ENCODE peak calls at places on chromosomes 11 and 22, in eight cellular contexts. One of them, this sample, is unnamed.

GRCh38 chr11:14422052-14422813 is 63.2 kb upstream of the RRAS2 start:
- DNase-seq in ovary: peak
- DNase-seq in thoracic aorta: peak
- DNase-seq in psoas muscle: peak
- DNase-seq in astrocyte of the cerebellum: peak
- DNase-seq in HFF-Myc: peak
- DNase-seq in Peyer's patch: peak
- DNase-seq in fibroblast of lung: peak
- DNase-seq in this sample: peak

GRCh38 chr11:3837793-3838192 is 3.0 kb downstream of the RHOG start:
- DNase-seq in fibroblast of lung: no peak
- DNase-seq in thoracic aorta: no peak
- DNase-seq in psoas muscle: no peak
- DNase-seq in ovary: no peak
- DNase-seq in HFF-Myc: no peak
- DNase-seq in Peyer's patch: no peak
- DNase-seq in astrocyte of the cerebellum: no peak
- DNase-seq in this sample: peak

GRCh38 chr11:106475181-106475580 is 397.7 kb downstream of the AASDHPPT start:
- DNase-seq in thoracic aorta: no peak
- DNase-seq in astrocyte of the cerebellum: no peak
- DNase-seq in Peyer's patch: no peak
- DNase-seq in ovary: no peak
- DNase-seq in fibroblast of lung: peak
- DNase-seq in psoas muscle: no peak
- DNase-seq in HFF-Myc: no peak
- DNase-seq in this sample: no peak

GRCh38 chr22:33806191-33806590 is 114.1 kb downstream of the LARGE1 start:
- DNase-seq in HFF-Myc: no peak
- DNase-seq in ovary: no peak
- DNase-seq in psoas muscle: no peak
- DNase-seq in thoracic aorta: no peak
- DNase-seq in fibroblast of lung: no peak
- DNase-seq in Peyer's patch: no peak
- DNase-seq in astrocyte of the cerebellum: no peak
- DNase-seq in this sample: peak

GRCh38 chr11:88167853-88168252 is 7.4 kb downstream of the RAB38 start:
- DNase-seq in HFF-Myc: no peak
- DNase-seq in fibroblast of lung: peak
- DNase-seq in thoracic aorta: no peak
- DNase-seq in Peyer's patch: no peak
- DNase-seq in astrocyte of the cerebellum: no peak
- DNase-seq in psoas muscle: no peak
- DNase-seq in ovary: no peak
- DNase-seq in this sample: no peak

GRCh38 chr11:66848671-66849500 is 5.6 kb downstream of the RCE1 start:
- DNase-seq in psoas muscle: no peak
- DNase-seq in astrocyte of the cerebellum: no peak
- DNase-seq in fibroblast of lung: no peak
- DNase-seq in Peyer's patch: peak
- DNase-seq in ovary: peak
- DNase-seq in HFF-Myc: no peak
- DNase-seq in thoracic aorta: no peak
- DNase-seq in this sample: no peak

GRCh38 chr11:128291043-128291442 is 296.3 kb downstream of the ETS1 start:
- DNase-seq in psoas muscle: no peak
- DNase-seq in Peyer's patch: no peak
- DNase-seq in fibroblast of lung: no peak
- DNase-seq in astrocyte of the cerebellum: no peak
- DNase-seq in thoracic aorta: no peak
- DNase-seq in HFF-Myc: no peak
- DNase-seq in ovary: no peak
- DNase-seq in this sample: no peak

GRCh38 chr11:73520358-73521061 is 77.4 kb downstream of the FAM168A start:
- DNase-seq in Peyer's patch: no peak
- DNase-seq in fibroblast of lung: no peak
- DNase-seq in astrocyte of the cerebellum: peak
- DNase-seq in psoas muscle: no peak
- DNase-seq in ovary: no peak
- DNase-seq in HFF-Myc: peak
- DNase-seq in thoracic aorta: no peak
- DNase-seq in this sample: no peak

GRCh38 chr11:76604652-76605241 is 65.8 kb downstream of the LRRC32 start:
- DNase-seq in Peyer's patch: peak
- DNase-seq in psoas muscle: peak
- DNase-seq in HFF-Myc: peak
- DNase-seq in ovary: peak
- DNase-seq in astrocyte of the cerebellum: peak
- DNase-seq in thoracic aorta: no peak
- DNase-seq in fibroblast of lung: peak
- DNase-seq in this sample: peak

GRCh38 chr22:17266261-17266971 is 47.2 kb upstream of the ADA2 start:
- DNase-seq in fibroblast of lung: no peak
- DNase-seq in thoracic aorta: no peak
- DNase-seq in ovary: peak
- DNase-seq in psoas muscle: no peak
- DNase-seq in HFF-Myc: no peak
- DNase-seq in astrocyte of the cerebellum: no peak
- DNase-seq in Peyer's patch: peak
- DNase-seq in this sample: no peak

GRCh38 chr11:123707606-123708205 is 33.8 kb downstream of the ZNF202 start:
- DNase-seq in ovary: peak
- DNase-seq in thoracic aorta: no peak
- DNase-seq in psoas muscle: peak
- DNase-seq in Peyer's patch: peak
- DNase-seq in astrocyte of the cerebellum: peak
- DNase-seq in HFF-Myc: peak
- DNase-seq in fibroblast of lung: peak
- DNase-seq in this sample: peak

GRCh38 chr11:116193321-116194114 is 579.3 kb downstream of the BUD13 start:
- DNase-seq in HFF-Myc: peak
- DNase-seq in thoracic aorta: no peak
- DNase-seq in Peyer's patch: peak
- DNase-seq in fibroblast of lung: peak
- DNase-seq in astrocyte of the cerebellum: peak
- DNase-seq in psoas muscle: no peak
- DNase-seq in ovary: peak
- DNase-seq in this sample: peak

GRCh38 chr11:67266424-67267187 is at the start of gene GRK2:
- DNase-seq in Peyer's patch: peak
- DNase-seq in HFF-Myc: no peak
- DNase-seq in fibroblast of lung: peak
- DNase-seq in astrocyte of the cerebellum: no peak
- DNase-seq in psoas muscle: no peak
- DNase-seq in thoracic aorta: no peak
- DNase-seq in ovary: peak
- DNase-seq in this sample: peak

GRCh38 chr22:29782061-29782845 is 15.1 kb downstream of the UQCR10 start:
- DNase-seq in thoracic aorta: no peak
- DNase-seq in psoas muscle: peak
- DNase-seq in astrocyte of the cerebellum: no peak
- DNase-seq in ovary: peak
- DNase-seq in HFF-Myc: no peak
- DNase-seq in fibroblast of lung: peak
- DNase-seq in Peyer's patch: peak
- DNase-seq in this sample: no peak

GRCh38 chr11:133506023-133506422 is 26.3 kb downstream of the OPCML start:
- DNase-seq in HFF-Myc: no peak
- DNase-seq in ovary: no peak
- DNase-seq in fibroblast of lung: no peak
- DNase-seq in psoas muscle: no peak
- DNase-seq in Peyer's patch: no peak
- DNase-seq in astrocyte of the cerebellum: no peak
- DNase-seq in thoracic aorta: no peak
- DNase-seq in this sample: no peak

GRCh38 chr22:44648821-44649566 is 53.0 kb upstream of the PRR5 start:
- DNase-seq in HFF-Myc: peak
- DNase-seq in astrocyte of the cerebellum: no peak
- DNase-seq in fibroblast of lung: peak
- DNase-seq in thoracic aorta: no peak
- DNase-seq in Peyer's patch: no peak
- DNase-seq in ovary: peak
- DNase-seq in psoas muscle: peak
- DNase-seq in this sample: peak

GRCh38 chr11:132278801-132279574 is 908.6 kb downstream of the NTM start:
- DNase-seq in astrocyte of the cerebellum: peak
- DNase-seq in Peyer's patch: no peak
- DNase-seq in ovary: no peak
- DNase-seq in psoas muscle: no peak
- DNase-seq in fibroblast of lung: peak
- DNase-seq in thoracic aorta: no peak
- DNase-seq in HFF-Myc: peak
- DNase-seq in this sample: peak
- TF ChIP-seq CTCF in astrocyte of the cerebellum: peak
- TF ChIP-seq CTCF in Peyer's patch: peak
- TF ChIP-seq CTCF in ovary: no peak
- TF ChIP-seq CTCF in psoas muscle: peak
- TF ChIP-seq CTCF in fibroblast of lung: peak
- TF ChIP-seq CTCF in thoracic aorta: no peak
- TF ChIP-seq CTCF in HFF-Myc: peak
- TF ChIP-seq CTCF in this sample: peak

GRCh38 chr11:126140106-126140931 is 71.1 kb downstream of the RPUSD4 start:
- DNase-seq in astrocyte of the cerebellum: no peak
- DNase-seq in Peyer's patch: no peak
- DNase-seq in HFF-Myc: no peak
- DNase-seq in ovary: no peak
- DNase-seq in psoas muscle: no peak
- DNase-seq in thoracic aorta: no peak
- DNase-seq in fibroblast of lung: no peak
- DNase-seq in this sample: peak

GRCh38 chr11:126139541-126140091 is 71.8 kb downstream of the RPUSD4 start:
- DNase-seq in HFF-Myc: no peak
- DNase-seq in astrocyte of the cerebellum: peak
- DNase-seq in thoracic aorta: no peak
- DNase-seq in fibroblast of lung: peak
- DNase-seq in ovary: peak
- DNase-seq in Peyer's patch: no peak
- DNase-seq in psoas muscle: no peak
- DNase-seq in this sample: peak

GRCh38 chr11:126138636-126139540 is 72.6 kb downstream of the RPUSD4 start:
- DNase-seq in thoracic aorta: no peak
- DNase-seq in Peyer's patch: no peak
- DNase-seq in HFF-Myc: no peak
- DNase-seq in astrocyte of the cerebellum: no peak
- DNase-seq in fibroblast of lung: no peak
- DNase-seq in psoas muscle: no peak
- DNase-seq in ovary: peak
- DNase-seq in this sample: no peak

GRCh38 chr11:126137146-126137545 is 74.3 kb downstream of the RPUSD4 start:
- DNase-seq in fibroblast of lung: no peak
- DNase-seq in astrocyte of the cerebellum: no peak
- DNase-seq in thoracic aorta: no peak
- DNase-seq in ovary: no peak
- DNase-seq in HFF-Myc: no peak
- DNase-seq in psoas muscle: no peak
- DNase-seq in Peyer's patch: no peak
- DNase-seq in this sample: no peak

GRCh38 chr11:126140932-126141291 is 70.5 kb downstream of the RPUSD4 start:
- DNase-seq in ovary: peak
- DNase-seq in thoracic aorta: no peak
- DNase-seq in psoas muscle: no peak
- DNase-seq in astrocyte of the cerebellum: peak
- DNase-seq in Peyer's patch: no peak
- DNase-seq in HFF-Myc: peak
- DNase-seq in fibroblast of lung: peak
- DNase-seq in this sample: peak
- H3K4me3 ChIP-seq in ovary: no peak
- H3K4me3 ChIP-seq in thoracic aorta: peak
- H3K4me3 ChIP-seq in psoas muscle: no peak
- H3K4me3 ChIP-seq in astrocyte of the cerebellum: no peak
- H3K4me3 ChIP-seq in Peyer's patch: no peak
- H3K4me3 ChIP-seq in HFF-Myc: no peak
- H3K4me3 ChIP-seq in fibroblast of lung: no peak
- H3K4me3 ChIP-seq in this sample: no peak

DNA sequence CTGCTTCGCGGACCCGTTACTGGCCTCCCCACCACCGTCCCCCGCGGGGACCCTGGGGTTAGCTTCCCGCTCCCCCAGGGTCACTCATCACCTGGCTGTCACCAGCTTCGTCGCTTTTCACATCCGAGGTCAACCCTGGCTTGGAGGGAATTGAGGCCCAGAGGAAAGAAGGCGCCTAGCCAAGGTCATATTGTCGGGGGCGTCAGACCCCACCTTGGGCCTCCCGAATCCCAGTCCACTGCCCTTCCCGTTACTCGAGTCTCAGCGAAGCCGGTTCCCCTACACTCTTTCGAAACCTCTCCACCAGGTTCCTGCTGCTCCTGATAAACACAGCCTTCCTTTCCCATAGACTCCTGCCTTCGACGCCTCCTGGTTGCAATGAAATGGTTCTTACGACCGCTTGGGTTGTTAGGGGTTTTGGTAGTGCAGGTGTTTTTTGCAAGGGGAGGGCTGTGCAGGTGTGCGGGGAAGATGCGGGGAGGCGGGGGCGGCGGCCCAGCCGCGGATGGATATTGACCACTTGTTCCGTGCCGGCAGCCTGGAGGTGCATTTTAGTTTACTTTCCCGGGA is 634 bp downstream of the NAA40 start:
- DNase-seq in fibroblast of lung: no peak
- DNase-seq in astrocyte of the cerebellum: no peak
- DNase-seq in psoas muscle: no peak
- DNase-seq in Peyer's patch: no peak
- DNase-seq in thoracic aorta: no peak
- DNase-seq in ovary: no peak
- DNase-seq in HFF-Myc: no peak
- DNase-seq in this sample: peak
- TF ChIP-seq CTCF in fibroblast of lung: no peak
- TF ChIP-seq CTCF in astrocyte of the cerebellum: no peak
- TF ChIP-seq CTCF in psoas muscle: no peak
- TF ChIP-seq CTCF in Peyer's patch: no peak
- TF ChIP-seq CTCF in thoracic aorta: no peak
- TF ChIP-seq CTCF in ovary: no peak
- TF ChIP-seq CTCF in HFF-Myc: no peak
- TF ChIP-seq CTCF in this sample: no peak

GRCh38 chr22:21856868-21857267 is 10.6 kb downstream of the MAPK1 start:
- DNase-seq in HFF-Myc: no peak
- DNase-seq in astrocyte of the cerebellum: no peak
- DNase-seq in Peyer's patch: no peak
- DNase-seq in ovary: no peak
- DNase-seq in thoracic aorta: no peak
- DNase-seq in psoas muscle: no peak
- DNase-seq in fibroblast of lung: no peak
- DNase-seq in this sample: no peak

GRCh38 chr22:21856197-21856596 is 11.2 kb downstream of the MAPK1 start:
- DNase-seq in astrocyte of the cerebellum: no peak
- DNase-seq in psoas muscle: no peak
- DNase-seq in thoracic aorta: no peak
- DNase-seq in Peyer's patch: no peak
- DNase-seq in fibroblast of lung: no peak
- DNase-seq in HFF-Myc: no peak
- DNase-seq in ovary: no peak
- DNase-seq in this sample: no peak

GRCh38 chr22:21855715-21856114 is 11.7 kb downstream of the MAPK1 start:
- DNase-seq in psoas muscle: no peak
- DNase-seq in HFF-Myc: no peak
- DNase-seq in fibroblast of lung: no peak
- DNase-seq in thoracic aorta: no peak
- DNase-seq in ovary: no peak
- DNase-seq in astrocyte of the cerebellum: no peak
- DNase-seq in Peyer's patch: no peak
- DNase-seq in this sample: no peak

GRCh38 chr22:21858025-21858764 is 9.2 kb downstream of the MAPK1 start:
- DNase-seq in psoas muscle: no peak
- DNase-seq in fibroblast of lung: no peak
- DNase-seq in Peyer's patch: no peak
- DNase-seq in thoracic aorta: no peak
- DNase-seq in astrocyte of the cerebellum: no peak
- DNase-seq in ovary: no peak
- DNase-seq in HFF-Myc: no peak
- DNase-seq in this sample: no peak

GRCh38 chr22:21857501-21857914 is 9.9 kb downstream of the MAPK1 start:
- DNase-seq in Peyer's patch: no peak
- DNase-seq in ovary: no peak
- DNase-seq in HFF-Myc: no peak
- DNase-seq in psoas muscle: no peak
- DNase-seq in thoracic aorta: no peak
- DNase-seq in fibroblast of lung: no peak
- DNase-seq in astrocyte of the cerebellum: no peak
- DNase-seq in this sample: peak
- H3K4me3 ChIP-seq in Peyer's patch: no peak
- H3K4me3 ChIP-seq in ovary: no peak
- H3K4me3 ChIP-seq in HFF-Myc: no peak
- H3K4me3 ChIP-seq in psoas muscle: no peak
- H3K4me3 ChIP-seq in thoracic aorta: no peak
- H3K4me3 ChIP-seq in fibroblast of lung: no peak
- H3K4me3 ChIP-seq in astrocyte of the cerebellum: no peak
- H3K4me3 ChIP-seq in this sample: no peak